ENCODE peak calls at places on chromosomes 16 and 17, in four cellular contexts. One of them, this sample, is unnamed.
A peak's percentile ranks its signal among the peaks of the same experiment; 100 is the strongest.

GRCh38 chr16:1960665-1961630 is 1.6 kb downstream of the NDUFB10 start:
- DNase-seq in mesendoderm: peak; percentile 76
- DNase-seq in H1: no peak
- DNase-seq in IMR-90: peak; percentile 50
- DNase-seq in this sample: peak; percentile 66

GRCh38 chr17:45775148-45775547 is 9.0 kb upstream of the CRHR1 start:
- DNase-seq in mesendoderm: no peak
- DNase-seq in H1: no peak
- DNase-seq in IMR-90: no peak
- DNase-seq in this sample: no peak

GRCh38 chr16:50684823-50685455 is 3.8 kb upstream of the SNX20 start:
- DNase-seq in mesendoderm: no peak
- DNase-seq in H1: no peak
- DNase-seq in IMR-90: no peak
- DNase-seq in this sample: no peak

GRCh38 chr16:17555176-17555575 is 84.4 kb upstream of the XYLT1 start:
- DNase-seq in mesendoderm: no peak
- DNase-seq in H1: no peak
- DNase-seq in IMR-90: peak; percentile 83
- DNase-seq in this sample: no peak

GRCh38 chr17:9544221-9544620 is 31.4 kb downstream of the STX8 start:
- DNase-seq in mesendoderm: no peak
- DNase-seq in H1: no peak
- DNase-seq in IMR-90: no peak
- DNase-seq in this sample: no peak

GRCh38 chr17:17935321-17936271 is 36.6 kb downstream of the TOM1L2 start:
- DNase-seq in mesendoderm: peak; percentile 86
- DNase-seq in H1: no peak
- DNase-seq in IMR-90: peak; percentile 92
- DNase-seq in this sample: no peak

GRCh38 chr17:42276609-42277341 is 584 bp upstream of the STAT5B start:
- DNase-seq in mesendoderm: peak; percentile 72
- DNase-seq in H1: peak; percentile 82
- DNase-seq in IMR-90: peak; percentile 88
- DNase-seq in this sample: peak; percentile 69

GRCh38 chr16:75197522-75198134 is 9.3 kb downstream of the CTRB2 start:
- DNase-seq in mesendoderm: peak; percentile 40
- DNase-seq in H1: no peak
- DNase-seq in IMR-90: no peak
- DNase-seq in this sample: no peak

GRCh38 chr17:12522743-12523181 is 142.9 kb upstream of the MYOCD start:
- DNase-seq in mesendoderm: peak; percentile 43
- DNase-seq in H1: no peak
- DNase-seq in IMR-90: peak; percentile 69
- DNase-seq in this sample: no peak

GRCh38 chr17:42536372-42537155 is 523 bp downstream of the NAGLU start:
- DNase-seq in mesendoderm: peak; percentile 79
- DNase-seq in H1: peak; percentile 80
- DNase-seq in IMR-90: peak; percentile 78
- DNase-seq in this sample: peak; percentile 91

GRCh38 chr17:76585649-76586593 is at the start of gene ST6GALNAC2:
- DNase-seq in mesendoderm: peak; percentile 58
- DNase-seq in H1: peak; percentile 67
- DNase-seq in IMR-90: no peak
- DNase-seq in this sample: no peak

GRCh38 chr17:61157246-61157887 is 242.3 kb upstream of the TBX2 start:
- DNase-seq in mesendoderm: no peak
- DNase-seq in H1: no peak
- DNase-seq in IMR-90: peak; percentile 71
- DNase-seq in this sample: no peak

GRCh38 chr17:44536090-44536960 is 21.0 kb upstream of the FZD2 start:
- DNase-seq in mesendoderm: peak; percentile 59
- DNase-seq in H1: no peak
- DNase-seq in IMR-90: no peak
- DNase-seq in this sample: peak; percentile 46

GRCh38 chr16:89925596-89926079 is 2.5 kb downstream of the TUBB3 start:
- DNase-seq in mesendoderm: peak; percentile 58
- DNase-seq in H1: no peak
- DNase-seq in IMR-90: no peak
- DNase-seq in this sample: no peak

GRCh38 chr17:63950940-63951907 is 19.1 kb upstream of the CD79B start:
- DNase-seq in mesendoderm: peak; percentile 54
- DNase-seq in H1: peak; percentile 88
- DNase-seq in IMR-90: no peak
- DNase-seq in this sample: peak; percentile 83

GRCh38 chr16:11242658-11243057 is 13.3 kb downstream of the SOCS1 start:
- DNase-seq in mesendoderm: no peak
- DNase-seq in H1: no peak
- DNase-seq in IMR-90: no peak
- DNase-seq in this sample: no peak

GRCh38 chr16:1645914-1646525 is 32.1 kb upstream of the JPT2 start:
- DNase-seq in mesendoderm: peak; percentile 46
- DNase-seq in H1: no peak
- DNase-seq in IMR-90: peak; percentile 47
- DNase-seq in this sample: no peak

GRCh38 chr17:44348234-44348987 is 3.3 kb downstream of the GRN start:
- DNase-seq in mesendoderm: no peak
- DNase-seq in H1: no peak
- DNase-seq in IMR-90: peak; percentile 57
- DNase-seq in this sample: no peak

GRCh38 chr17:59327891-59328290 is 3.6 kb upstream of the YPEL2 start:
- DNase-seq in mesendoderm: no peak
- DNase-seq in H1: no peak
- DNase-seq in IMR-90: no peak
- DNase-seq in this sample: no peak

GRCh38 chr17:80899402-80900268 is 92.0 kb upstream of the CHMP6 start:
- DNase-seq in mesendoderm: peak; percentile 76
- DNase-seq in H1: peak; percentile 88
- DNase-seq in IMR-90: peak; percentile 16
- DNase-seq in this sample: peak; percentile 83

GRCh38 chr16:54070944-54071343 is 215.6 kb downstream of the IRX3 start:
- DNase-seq in mesendoderm: no peak
- DNase-seq in H1: no peak
- DNase-seq in IMR-90: no peak
- DNase-seq in this sample: no peak

GRCh38 chr16:88472042-88472441 is 19.0 kb downstream of the ZFPM1 start:
- DNase-seq in mesendoderm: no peak
- DNase-seq in H1: no peak
- DNase-seq in IMR-90: no peak
- DNase-seq in this sample: no peak
- H3K56ac ChIP-seq in mesendoderm: no peak overlapping the region
- H3K56ac ChIP-seq in H1: no peak overlapping the region
- H3K56ac ChIP-seq in IMR-90: no peak overlapping the region
- H3K56ac ChIP-seq in this sample: no peak overlapping the region

GRCh38 chr17:37700881-37701280 is 44.0 kb downstream of the HNF1B start:
- DNase-seq in mesendoderm: no peak
- DNase-seq in H1: no peak
- DNase-seq in IMR-90: peak; percentile 36
- DNase-seq in this sample: no peak
- H3K56ac ChIP-seq in mesendoderm: no peak overlapping the region
- H3K56ac ChIP-seq in H1: no peak overlapping the region
- H3K56ac ChIP-seq in IMR-90: no peak overlapping the region
- H3K56ac ChIP-seq in this sample: no peak overlapping the region

GRCh38 chr16:70483426-70483825 is 29.0 kb downstream of the FCSK start:
- DNase-seq in mesendoderm: no peak
- DNase-seq in H1: no peak
- DNase-seq in IMR-90: no peak
- DNase-seq in this sample: no peak
- H3K56ac ChIP-seq in mesendoderm: no peak overlapping the region
- H3K56ac ChIP-seq in H1: no peak overlapping the region
- H3K56ac ChIP-seq in IMR-90: no peak overlapping the region
- H3K56ac ChIP-seq in this sample: no peak overlapping the region

GRCh38 chr17:31596382-31597323 is 205.2 kb downstream of the RAB11FIP4 start:
- DNase-seq in mesendoderm: peak; percentile 94
- DNase-seq in H1: no peak
- DNase-seq in IMR-90: peak; percentile 98
- DNase-seq in this sample: peak; percentile 85
- H3K56ac ChIP-seq in mesendoderm: peak overlapping the region; percentile 62
- H3K56ac ChIP-seq in H1: no peak overlapping the region
- H3K56ac ChIP-seq in IMR-90: peak overlapping the region; percentile 82
- H3K56ac ChIP-seq in this sample: no peak overlapping the region

GRCh38 chr16:82046941-82047340 is 11.9 kb downstream of the HSD17B2 start:
- DNase-seq in mesendoderm: no peak
- DNase-seq in H1: no peak
- DNase-seq in IMR-90: no peak
- DNase-seq in this sample: no peak

GRCh38 chr16:82046541-82046940 is 11.5 kb downstream of the HSD17B2 start:
- DNase-seq in mesendoderm: no peak
- DNase-seq in H1: no peak
- DNase-seq in IMR-90: no peak
- DNase-seq in this sample: no peak

GRCh38 chr16:82049484-82049883 is 14.4 kb downstream of the HSD17B2 start:
- DNase-seq in mesendoderm: no peak
- DNase-seq in H1: no peak
- DNase-seq in IMR-90: no peak
- DNase-seq in this sample: no peak

GRCh38 chr16:82047374-82047773 is 12.3 kb downstream of the HSD17B2 start:
- DNase-seq in mesendoderm: no peak
- DNase-seq in H1: no peak
- DNase-seq in IMR-90: no peak
- DNase-seq in this sample: no peak

GRCh38 chr16:82047787-82048186 is 12.7 kb downstream of the HSD17B2 start:
- DNase-seq in mesendoderm: no peak
- DNase-seq in H1: no peak
- DNase-seq in IMR-90: no peak
- DNase-seq in this sample: no peak
- H3K56ac ChIP-seq in mesendoderm: no peak overlapping the region
- H3K56ac ChIP-seq in H1: no peak overlapping the region
- H3K56ac ChIP-seq in IMR-90: no peak overlapping the region
- H3K56ac ChIP-seq in this sample: no peak overlapping the region

GRCh38 chr17:82493517-82493840 is 26.1 kb upstream of the FOXK2 start:
- DNase-seq in mesendoderm: peak; percentile 19
- DNase-seq in H1: no peak
- DNase-seq in IMR-90: no peak
- DNase-seq in this sample: no peak
- H3K56ac ChIP-seq in mesendoderm: no peak overlapping the region
- H3K56ac ChIP-seq in H1: no peak overlapping the region
- H3K56ac ChIP-seq in IMR-90: no peak overlapping the region
- H3K56ac ChIP-seq in this sample: no peak overlapping the region

DNA sequence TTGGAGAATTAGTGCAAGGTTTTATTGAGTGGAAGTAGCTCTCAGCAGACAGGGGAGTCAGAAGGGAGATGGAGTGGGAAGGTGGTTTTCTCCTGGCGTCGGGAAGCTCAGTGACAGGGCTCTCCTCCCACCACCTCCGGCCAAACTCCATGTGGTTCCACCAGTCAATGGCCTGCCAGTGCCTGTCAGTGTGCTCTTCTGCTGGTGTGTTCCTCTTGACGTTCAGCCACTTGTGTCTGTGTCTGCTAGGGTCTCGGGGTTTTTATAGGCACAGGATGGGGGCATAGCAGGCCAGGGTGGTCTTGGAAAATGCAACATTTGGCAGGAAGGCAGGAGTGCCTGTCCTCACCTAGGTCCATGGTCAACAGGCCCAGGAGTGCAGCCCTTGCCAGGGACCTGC is 506.7 kb upstream of the KIF2B start:
- DNase-seq in mesendoderm: no peak
- DNase-seq in H1: no peak
- DNase-seq in IMR-90: no peak
- DNase-seq in this sample: no peak
- H3K56ac ChIP-seq in mesendoderm: no peak overlapping the region
- H3K56ac ChIP-seq in H1: no peak overlapping the region
- H3K56ac ChIP-seq in IMR-90: no peak overlapping the region
- H3K56ac ChIP-seq in this sample: no peak overlapping the region

This sample was measured in H9.